ENCODE peak calls at places on chromosome 4, in five cellular contexts. P, G, S, M and X are unnamed samples. For H3K27me3 and H3K9me3, the result is how much of the 10 kb centered on the place peaks cover.

GRCh38 chr4:182307746-182308145 is 64.5 kb downstream of the TENM3 start:
- DNase-seq in P (peak), G (peak), S (no peak), M (peak), X (no peak)

GRCh38 chr4:74896595-74896994 is 36.3 kb upstream of the PARM1 start:
- DNase-seq in P (no peak), G (no peak), S (no peak), M (no peak), X (no peak)

GRCh38 chr4:149065753-149066152 is 623.5 kb upstream of the NR3C2 start:
- DNase-seq in P (no peak), G (no peak), S (no peak), M (no peak), X (no peak)

GRCh38 chr4:24675723-24676122 is 91.4 kb upstream of the DHX15 start:
- DNase-seq in P (no peak), G (no peak), S (no peak), M (no peak), X (no peak)

GRCh38 chr4:10117424-10118354 is 1.1 kb upstream of the WDR1 start:
- DNase-seq in P (peak), G (no peak), S (no peak), M (no peak), X (peak)

GRCh38 chr4:188228279-188228678 is 89.0 kb downstream of the TRIML1 start:
- DNase-seq in P (no peak), G (no peak), S (no peak), M (no peak), X (no peak)

GRCh38 chr4:5037553-5038551 is 13.4 kb upstream of the STK32B start:
- DNase-seq in P (no peak), G (peak), S (no peak), M (no peak), X (no peak)

GRCh38 chr4:158130204-158130603 is 42.6 kb downstream of the GASK1B start:
- DNase-seq in P (no peak), G (no peak), S (no peak), M (no peak), X (no peak)

GRCh38 chr4:80694178-80694577 is 336.3 kb upstream of the BMP3 start:
- DNase-seq in P (no peak), G (no peak), S (no peak), M (no peak), X (no peak)

GRCh38 chr4:3865986-3866812 is 100.0 kb downstream of the ADRA2C start:
- DNase-seq in P (no peak), G (no peak), S (peak), M (no peak), X (no peak)

GRCh38 chr4:3866813-3867129 is 100.6 kb downstream of the ADRA2C start:
- DNase-seq in P (no peak), G (no peak), S (peak), M (no peak), X (no peak)

GRCh38 chr4:3868146-3868840 is 102.1 kb downstream of the ADRA2C start:
- DNase-seq in P (no peak), G (no peak), S (no peak), M (no peak), X (no peak)

GRCh38 chr4:3868841-3869572 is 102.8 kb downstream of the ADRA2C start:
- DNase-seq in P (no peak), G (no peak), S (no peak), M (no peak), X (no peak)

GRCh38 chr4:3867403-3868100 is 101.4 kb downstream of the ADRA2C start:
- DNase-seq in P (no peak), G (no peak), S (no peak), M (no peak), X (peak)
- H3K27me3 ChIP-seq in P (under half), G (under half), S (half or more), M (half or more), X (under half)

GRCh38 chr4:14792702-14793227 is 209.5 kb upstream of the CPEB2 start:
- DNase-seq in P (no peak), G (no peak), S (no peak), M (no peak), X (no peak)
- H3K9me3 ChIP-seq in P (under half), G (under half), S (under half), M (under half), X (under half)

GRCh38 chr4:127622621-127622922 is 10.2 kb upstream of the INTU start:
- DNase-seq in P (peak), G (no peak), S (no peak), M (no peak), X (no peak)
- H3K27me3 ChIP-seq in P (under half), G (under half), S (under half), M (under half), X (under half)

DNA sequence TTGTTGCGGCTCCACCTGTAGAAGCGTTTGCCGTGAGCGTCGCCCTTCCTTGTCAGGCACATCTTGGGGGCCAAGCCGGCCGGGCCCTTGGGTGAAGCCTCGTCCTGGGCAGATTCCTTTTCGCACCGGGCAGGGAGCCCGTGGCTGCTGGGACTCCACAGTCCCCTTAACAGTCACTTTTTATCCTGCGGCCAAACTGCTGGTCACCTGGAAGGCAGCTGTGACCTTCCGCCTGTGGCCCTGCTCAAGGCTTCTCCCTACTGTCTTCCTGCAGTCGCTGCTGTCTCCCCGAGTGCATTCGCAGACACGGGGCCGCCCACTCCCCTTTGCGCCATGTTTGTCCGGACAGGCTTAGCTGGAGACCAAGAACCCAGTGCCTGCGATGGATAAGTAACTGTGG is 55.0 kb downstream of the PCGF3 start:
- DNase-seq in P (no peak), G (no peak), S (peak), M (no peak), X (peak)
- H3K9me3 ChIP-seq in P (under half), G (under half), S (under half), M (under half), X (under half)

GRCh38 chr4:151998723-151999122 is 237.9 kb upstream of the GATB start:
- DNase-seq in P (no peak), G (no peak), S (no peak), M (no peak), X (no peak)
- H3K27me3 ChIP-seq in P (under half), G (under half), S (under half), M (under half), X (under half)

DNA sequence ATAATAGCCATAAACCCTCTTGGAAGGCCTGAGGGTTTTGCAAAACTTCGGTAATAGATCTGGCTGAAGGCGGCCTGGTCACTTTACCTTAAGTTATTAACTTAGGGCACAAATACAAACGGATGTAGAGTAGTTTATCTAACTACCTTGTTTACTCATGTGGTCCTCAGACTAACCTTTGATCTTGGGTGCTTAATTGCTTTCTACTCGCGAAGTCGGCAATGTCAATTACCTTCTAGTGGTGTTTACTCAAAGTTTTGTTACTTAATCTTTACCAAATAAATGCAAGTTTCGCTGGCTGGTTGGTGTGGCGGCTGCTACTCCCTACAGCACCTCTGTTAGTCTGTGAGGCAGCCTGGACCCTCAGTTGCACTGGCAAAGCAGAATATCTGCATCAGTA is 8.9 kb upstream of the ZNF141 start:
- DNase-seq in P (no peak), G (no peak), S (no peak), M (no peak), X (no peak)
- H3K9me3 ChIP-seq in P (under half), G (under half), S (under half), M (under half), X (under half)

GRCh38 chr4:184169225-184169867 is 48.3 kb downstream of the ENPP6 start:
- DNase-seq in P (no peak), G (no peak), S (no peak), M (no peak), X (no peak)
- H3K27me3 ChIP-seq in P (under half), G (under half), S (under half), M (under half), X (under half)

GRCh38 chr4:54228563-54229501 is at the start of gene PDGFRA:
- DNase-seq in P (peak), G (peak), S (no peak), M (peak), X (peak)
- H3K9me3 ChIP-seq in P (under half), G (under half), S (under half), M (under half), X (under half)

GRCh38 chr4:26406346-26406975 is 83.8 kb downstream of the CCKAR start:
- DNase-seq in P (no peak), G (no peak), S (no peak), M (no peak), X (no peak)
- H3K27me3 ChIP-seq in P (under half), G (under half), S (under half), M (under half), X (under half)